ENCODE peak calls at places on chromosomes 11 and 22, in seven cellular contexts. S, Y, U, P, M, H and E are unnamed samples.
A peak's percentile ranks its signal among the peaks of the same experiment; 100 is the strongest.

GRCh38 chr11:114284021-114284420 is 12.2 kb upstream of the NNMT start:
- DNase-seq in S (no peak), Y (peak; percentile 25), U (no peak), P (no peak), M (no peak), H (no peak), E (peak; percentile 62)

GRCh38 chr11:5007561-5007960 is 12.9 kb downstream of the OR51L1 start:
- DNase-seq in S (no peak), Y (no peak), U (no peak), P (no peak), M (no peak), H (no peak), E (no peak)

GRCh38 chr11:111923351-111923788 is 4.7 kb downstream of the C11orf52 start:
- DNase-seq in S (no peak), Y (no peak), U (peak; percentile 48), P (peak; percentile 33), M (no peak), H (no peak), E (peak; percentile 78)

GRCh38 chr11:109423114-109423859 is 1.3 kb downstream of the C11orf87 start:
- DNase-seq in S (no peak), Y (no peak), U (no peak), P (no peak), M (no peak), H (no peak), E (no peak)

GRCh38 chr11:113974741-113975470 is at the start of gene HTR3A:
- DNase-seq in S (no peak), Y (peak; percentile 53), U (no peak), P (no peak), M (no peak), H (no peak), E (no peak)

GRCh38 chr11:72975778-72976520 is 161.7 kb downstream of the ATG16L2 start:
- DNase-seq in S (peak; percentile 5), Y (no peak), U (peak; percentile 96), P (no peak), M (no peak), H (no peak), E (no peak)

GRCh38 chr11:13963949-13964770 is 1.6 kb downstream of the SPON1 start:
- DNase-seq in S (no peak), Y (peak; percentile 62), U (no peak), P (no peak), M (peak; percentile 18), H (no peak), E (no peak)

GRCh38 chr22:37752189-37753061 is 55.3 kb upstream of the GCAT start:
- DNase-seq in S (peak; percentile 82), Y (peak; percentile 89), U (peak; percentile 85), P (peak; percentile 81), M (no peak), H (peak; percentile 64), E (peak; percentile 96)

GRCh38 chr11:118914178-118914918 is 11.4 kb downstream of the BCL9L start:
- DNase-seq in S (no peak), Y (peak; percentile 65), U (no peak), P (no peak), M (no peak), H (no peak), E (no peak)

GRCh38 chr11:118012083-118012669 is 26.0 kb downstream of the IL10RA start:
- DNase-seq in S (peak; percentile 37), Y (peak; percentile 47), U (peak; percentile 1), P (no peak), M (no peak), H (no peak), E (peak; percentile 92)

GRCh38 chr22:23847991-23848864 is 9.4 kb upstream of the DERL3 start:
- DNase-seq in S (no peak), Y (peak; percentile 56), U (no peak), P (no peak), M (no peak), H (no peak), E (no peak)

GRCh38 chr11:14054708-14055107 is 92.2 kb downstream of the SPON1 start:
- DNase-seq in S (no peak), Y (no peak), U (no peak), P (no peak), M (no peak), H (no peak), E (no peak)

GRCh38 chr11:27410301-27410700 is 47.3 kb upstream of the CCDC34 start:
- DNase-seq in S (no peak), Y (no peak), U (no peak), P (no peak), M (no peak), H (no peak), E (no peak)

GRCh38 chr22:36435516-36436415 is 45.7 kb downstream of the TXN2 start:
- DNase-seq in S (no peak), Y (peak; percentile 84), U (no peak), P (no peak), M (no peak), H (no peak), E (no peak)

GRCh38 chr11:101296896-101297295 is 167.3 kb upstream of the PGR start:
- DNase-seq in S (no peak), Y (no peak), U (no peak), P (no peak), M (no peak), H (no peak), E (no peak)

GRCh38 chr22:26401726-26402125 is 27.3 kb upstream of the ASPHD2 start:
- DNase-seq in S (no peak), Y (no peak), U (no peak), P (no peak), M (no peak), H (no peak), E (no peak)

DNA sequence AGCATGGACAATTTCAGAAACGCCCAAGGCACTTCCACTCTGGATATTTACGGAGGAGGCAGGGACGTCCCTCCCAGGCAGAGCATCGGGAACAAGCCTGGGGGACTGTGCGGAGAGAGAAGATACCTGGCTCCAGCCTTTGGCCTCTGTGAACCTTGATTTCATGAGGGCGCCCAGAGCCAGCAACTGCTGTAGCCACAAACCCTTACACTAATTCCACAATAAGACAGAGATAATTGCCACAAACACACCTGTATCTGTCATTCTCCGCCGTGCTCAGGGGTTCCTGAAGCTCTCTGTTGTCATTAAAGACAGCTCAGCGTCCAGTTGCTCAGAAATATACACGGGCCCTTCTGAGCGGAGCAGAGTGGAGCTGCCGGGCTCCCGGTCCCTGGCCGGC is 1292.1 kb downstream of the TBC1D22A start:
- DNase-seq in S (no peak), Y (no peak), U (no peak), P (no peak), M (no peak), H (no peak), E (no peak)
- TF ChIP-seq POLR2A in S (no peak), Y (no peak), U (no peak), P (no peak), M (no peak), H (no peak), E (no peak)

DNA sequence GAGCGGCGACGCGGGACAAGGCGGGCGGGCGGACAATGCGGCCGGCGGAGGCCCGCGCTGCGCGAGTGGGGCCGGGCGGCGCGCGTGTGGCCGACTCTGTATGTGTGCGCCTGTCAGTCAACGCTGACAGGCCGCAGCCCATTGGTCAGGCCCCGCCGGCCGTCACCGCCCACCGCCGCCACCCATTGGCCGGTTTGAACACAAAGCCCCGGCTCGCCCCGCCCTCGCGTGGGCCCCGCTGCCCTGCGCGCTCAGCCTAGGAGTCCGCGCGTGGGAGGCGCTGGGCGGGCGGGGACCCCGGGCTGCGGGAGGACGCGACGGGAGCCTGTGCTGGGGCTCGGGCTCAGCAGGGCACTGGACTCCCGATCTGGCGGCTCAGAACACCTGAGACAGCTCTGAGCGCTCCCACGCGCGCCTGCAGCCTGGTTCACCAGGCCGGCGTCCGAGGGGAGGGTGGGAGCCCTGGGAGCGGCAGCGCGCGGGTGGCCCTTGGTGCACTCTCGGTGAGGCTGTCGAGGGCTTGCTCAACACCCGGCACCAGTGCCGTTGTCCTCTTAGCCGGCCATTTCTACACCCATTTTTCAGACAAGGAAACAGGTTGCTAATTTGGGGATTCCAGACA is at the start of gene SUN2:
- DNase-seq in S (peak; percentile 72), Y (peak; percentile 96), U (peak; percentile 77), P (peak; percentile 89), M (peak; percentile 97), H (peak; percentile 84), E (peak; percentile 99)
- TF ChIP-seq POLR2A in S (peak; percentile 34), Y (peak; percentile 35), U (peak; percentile 63), P (peak; percentile 90), M (peak; percentile 52), H (peak; percentile 8), E (peak; percentile 67)

GRCh38 chr11:65918211-65919150 is at the start of gene C11orf68:
- DNase-seq in S (no peak), Y (no peak), U (no peak), P (no peak), M (peak; percentile 62), H (no peak), E (no peak)

GRCh38 chr11:65920035-65920802 is 993 bp downstream of the DRAP1 start:
- DNase-seq in S (no peak), Y (peak; percentile 29), U (no peak), P (no peak), M (no peak), H (no peak), E (no peak)

GRCh38 chr11:65921033-65921555 is 1.9 kb downstream of the DRAP1 start:
- DNase-seq in S (no peak), Y (no peak), U (no peak), P (no peak), M (no peak), H (no peak), E (no peak)

GRCh38 chr11:65917434-65918210 is 1.2 kb downstream of the C11orf68 start:
- DNase-seq in S (no peak), Y (no peak), U (no peak), P (no peak), M (no peak), H (no peak), E (no peak)

GRCh38 chr11:65919151-65920034 is at the start of gene DRAP1:
- DNase-seq in S (peak; percentile 91), Y (peak; percentile 99), U (peak; percentile 97), P (peak; percentile 94), M (peak; percentile 98), H (peak; percentile 86), E (peak; percentile 99)
- TF ChIP-seq POLR2A in S (peak; percentile 73), Y (peak; percentile 54), U (peak; percentile 29), P (peak; percentile 55), M (no peak), H (peak; percentile 50), E (peak; percentile 60)

DNA sequence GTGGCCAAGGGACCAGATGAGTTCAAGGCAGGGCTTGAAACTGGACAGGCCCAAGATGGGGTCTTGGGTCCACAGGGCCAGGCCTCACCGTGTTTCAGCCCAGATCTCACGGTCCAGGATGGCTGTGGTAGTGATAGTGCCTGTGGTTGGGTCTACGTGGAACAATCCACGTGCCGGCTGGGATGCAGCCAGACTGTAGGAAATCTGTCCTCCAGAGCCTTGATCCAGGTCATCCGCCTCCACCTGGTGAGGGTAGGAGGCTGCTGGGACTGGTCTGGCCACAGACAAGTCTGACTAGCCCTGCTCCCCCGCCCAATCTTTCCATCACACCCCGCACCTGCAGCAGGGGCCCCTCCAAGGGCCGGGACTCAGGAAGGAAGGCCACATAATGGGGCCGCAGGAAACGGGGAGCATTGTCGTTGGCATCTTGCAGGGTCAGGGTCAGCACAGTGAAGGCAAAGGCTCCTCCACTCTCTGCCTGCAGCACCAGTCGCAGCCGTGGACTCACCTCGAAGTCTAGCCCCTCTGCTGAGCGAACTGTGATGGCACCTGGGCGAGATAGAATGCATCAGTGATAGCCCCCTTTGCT is 6.7 kb upstream of the TPP1 start:
- DNase-seq in S (no peak), Y (no peak), U (no peak), P (no peak), M (no peak), H (no peak), E (no peak)
- TF ChIP-seq POLR2A in S (no peak), Y (no peak), U (no peak), P (no peak), M (no peak), H (no peak), E (no peak)

GRCh38 chr11:46611526-46612304 is 5.3 kb downstream of the HARBI1 start:
- DNase-seq in S (no peak), Y (no peak), U (no peak), P (no peak), M (no peak), H (no peak), E (no peak)
- TF ChIP-seq POLR2A in S (no peak), Y (no peak), U (no peak), P (no peak), M (no peak), H (no peak), E (no peak)